ENCODE peak calls at places on chromosomes 12 and 14, in six cellular contexts. K, P, O, U, Q and Y are unnamed samples. For H3K4me1, the result is how much of the 10 kb centered on the place peaks cover.

GRCh38 chr14:105487986-105488777 is 1.5 kb downstream of the CRIP1 start:
- DNase-seq in U (peak), Q (no peak), O (no peak), P (no peak), K (no peak), Y (no peak)

GRCh38 chr14:91377700-91378652 is 39.6 kb downstream of the CCDC88C start:
- DNase-seq in P (no peak), O (no peak), U (peak), K (peak), Q (no peak), Y (no peak)

GRCh38 chr12:9786726-9787339 is 26.1 kb upstream of the CD69 start:
- DNase-seq in U (no peak), K (no peak), P (no peak), O (no peak), Q (no peak), Y (no peak)

GRCh38 chr14:75334191-75335051 is 55.8 kb downstream of the FOS start:
- DNase-seq in U (peak), K (no peak), O (peak), P (no peak), Q (peak), Y (peak)

GRCh38 chr14:92693998-92694780 is 54.2 kb downstream of the LGMN start:
- DNase-seq in O (no peak), Q (no peak), K (no peak), U (no peak), P (no peak), Y (no peak)

GRCh38 chr14:105261781-105262180 is 13.4 kb downstream of the BTBD6 start:
- DNase-seq in P (no peak), K (no peak), O (no peak), U (no peak), Q (no peak), Y (no peak)

GRCh38 chr12:96466939-96467751 is 22.2 kb upstream of the CFAP54 start:
- DNase-seq in P (no peak), K (peak), Q (no peak), O (peak), U (no peak), Y (no peak)

GRCh38 chr12:6234214-6234613 is 34.0 kb downstream of the CD9 start:
- DNase-seq in Q (no peak), K (no peak), O (peak), P (no peak), U (no peak), Y (no peak)

GRCh38 chr14:58941666-58942065 is 246.8 kb upstream of the DAAM1 start:
- DNase-seq in Q (no peak), P (no peak), O (peak), K (no peak), U (no peak), Y (no peak)

GRCh38 chr12:118061876-118062791 is 1.2 kb upstream of the WSB2 start:
- DNase-seq in U (peak), P (peak), O (peak), Q (peak), K (peak), Y (peak)

GRCh38 chr12:46470039-46470627 is 97.6 kb upstream of the SLC38A2 start:
- DNase-seq in Q (no peak), K (no peak), U (no peak), O (no peak), P (no peak), Y (no peak)

GRCh38 chr12:98341021-98341420 is 174.4 kb upstream of the TMPO start:
- DNase-seq in P (no peak), O (no peak), U (no peak), K (no peak), Q (no peak), Y (no peak)

GRCh38 chr12:75939016-75939642 is 92.4 kb downstream of the PHLDA1 start:
- DNase-seq in P (no peak), Q (no peak), U (no peak), O (peak), K (peak), Y (no peak)
- H3K4me1 ChIP-seq in P (under half), Q (under half), U (under half), O (under half), K (under half), Y (under half)

GRCh38 chr14:24113379-24113800 is 1.2 kb upstream of the DCAF11 start:
- DNase-seq in K (no peak), P (no peak), Q (no peak), U (no peak), O (no peak), Y (no peak)

GRCh38 chr14:24116111-24116809 is 1.5 kb upstream of the NRL start:
- DNase-seq in P (no peak), O (no peak), K (no peak), U (no peak), Q (no peak), Y (no peak)

GRCh38 chr14:24114536-24115450 is at the start of the genes DCAF11 and NRL:
- DNase-seq in P (peak), O (peak), K (peak), Q (peak), U (peak), Y (peak)

GRCh38 chr14:24115451-24116110 is 832 bp upstream of the NRL start:
- DNase-seq in U (no peak), Q (no peak), K (no peak), O (no peak), P (no peak), Y (no peak)

GRCh38 chr14:24113801-24114535 is 609 bp upstream of the DCAF11 start:
- DNase-seq in U (peak), P (peak), O (peak), Q (peak), K (no peak), Y (peak)
- TF ChIP-seq POLR2A in U (peak), P (no peak), O (peak), Q (peak), K (peak), Y (no peak)

DNA sequence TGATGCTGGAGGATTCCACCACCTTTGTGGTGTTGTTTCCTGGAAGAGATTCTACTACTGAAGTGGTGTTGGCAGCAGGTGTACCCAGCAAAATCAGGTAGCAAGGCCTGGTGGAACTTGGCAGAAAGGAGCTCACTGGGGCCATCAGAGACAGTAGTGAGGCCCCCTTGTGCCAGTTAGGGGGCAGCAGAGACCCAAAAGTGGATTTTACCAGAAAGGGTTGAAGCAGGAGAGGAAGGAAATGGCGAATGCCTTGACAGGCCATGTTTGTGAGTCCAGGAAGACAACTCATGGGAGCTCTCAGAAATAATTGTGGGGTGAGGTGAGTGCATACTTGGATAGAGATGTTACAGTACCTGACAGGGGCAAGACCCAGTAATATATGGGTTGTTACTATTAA is 137.7 kb upstream of the FGD4 start:
- DNase-seq in P (no peak), O (no peak), K (no peak), U (no peak), Q (no peak), Y (no peak)
- H3K4me3 ChIP-seq in P (no peak), O (no peak), K (no peak), U (no peak), Q (no peak), Y (no peak)

GRCh38 chr14:24323341-24323740 is 11.5 kb downstream of the ADCY4 start:
- DNase-seq in K (no peak), O (no peak), U (no peak), Q (no peak), P (no peak), Y (no peak)

GRCh38 chr14:24324024-24324423 is 10.8 kb downstream of the ADCY4 start:
- DNase-seq in P (no peak), O (no peak), K (no peak), U (no peak), Q (no peak), Y (no peak)

GRCh38 chr14:24325131-24325530 is 9.7 kb downstream of the ADCY4 start:
- DNase-seq in P (no peak), O (no peak), K (no peak), U (no peak), Q (no peak), Y (no peak)

GRCh38 chr14:24322672-24323071 is 11.4 kb downstream of the LTB4R start:
- DNase-seq in K (no peak), U (no peak), P (no peak), Q (no peak), O (no peak), Y (no peak)

GRCh38 chr14:24321212-24321975 is 10.1 kb downstream of the LTB4R start:
- DNase-seq in K (no peak), U (no peak), P (no peak), O (no peak), Q (no peak), Y (no peak)
- H3K4me1 ChIP-seq in K (under half), U (under half), P (under half), O (under half), Q (under half), Y (under half)

GRCh38 chr14:36340276-36340890 is 19.9 kb upstream of the MBIP start:
- DNase-seq in P (no peak), O (no peak), U (no peak), K (no peak), Q (no peak), Y (no peak)

GRCh38 chr14:36344211-36344610 is 23.8 kb upstream of the MBIP start:
- DNase-seq in O (peak), U (no peak), Q (no peak), P (no peak), K (no peak), Y (no peak)

GRCh38 chr14:36346052-36346451 is 25.6 kb upstream of the MBIP start:
- DNase-seq in K (no peak), P (no peak), O (no peak), U (no peak), Q (no peak), Y (no peak)
- TF ChIP-seq POLR2A in K (no peak), P (no peak), O (no peak), U (no peak), Q (no peak), Y (no peak)

GRCh38 chr12:108129017-108129812 is at the start of gene WSCD2:
- DNase-seq in O (no peak), U (peak), P (peak), K (no peak), Q (no peak), Y (peak)
- H3K4me3 ChIP-seq in O (no peak), U (peak), P (peak), K (no peak), Q (peak), Y (peak)